ENCODE peak calls at places on chromosomes 11 and 22, in four cellular contexts. One of them, this sample, is unnamed.

GRCh38 chr22:30206964-30207363 is 39.6 kb downstream of the LIF start:
- DNase-seq in Panc1: peak
- DNase-seq in HCT116: peak
- DNase-seq in HepG2: peak
- DNase-seq in this sample: no peak

GRCh38 chr22:36580371-36580770 is 51.4 kb upstream of the EIF3D start:
- DNase-seq in HepG2: no peak
- DNase-seq in HCT116: no peak
- DNase-seq in Panc1: no peak
- DNase-seq in this sample: no peak

GRCh38 chr11:73298233-73298632 is 9.8 kb upstream of the ARHGEF17 start:
- DNase-seq in HepG2: no peak
- DNase-seq in Panc1: no peak
- DNase-seq in HCT116: no peak
- DNase-seq in this sample: no peak

GRCh38 chr11:111714522-111714921 is 51.7 kb downstream of the PPP2R1B start:
- DNase-seq in Panc1: no peak
- DNase-seq in HepG2: no peak
- DNase-seq in HCT116: no peak
- DNase-seq in this sample: no peak

GRCh38 chr22:36860821-36861659 is at the start of gene NCF4:
- DNase-seq in HepG2: no peak
- DNase-seq in HCT116: no peak
- DNase-seq in Panc1: no peak
- DNase-seq in this sample: no peak

GRCh38 chr22:26027341-26027740 is 141.9 kb upstream of the SEZ6L start:
- DNase-seq in Panc1: no peak
- DNase-seq in HepG2: no peak
- DNase-seq in HCT116: no peak
- DNase-seq in this sample: no peak

GRCh38 chr11:35274909-35275807 is 136.2 kb downstream of the CD44 start:
- DNase-seq in HepG2: peak
- DNase-seq in Panc1: no peak
- DNase-seq in HCT116: no peak
- DNase-seq in this sample: no peak

GRCh38 chr11:18720086-18720810 is 5.7 kb downstream of the IGSF22 start:
- DNase-seq in Panc1: no peak
- DNase-seq in HCT116: no peak
- DNase-seq in HepG2: no peak
- DNase-seq in this sample: no peak

GRCh38 chr11:100980156-100980555 is 149.5 kb downstream of the PGR start:
- DNase-seq in HCT116: no peak
- DNase-seq in HepG2: peak
- DNase-seq in Panc1: no peak
- DNase-seq in this sample: no peak

GRCh38 chr22:20760084-20760483 is 13.8 kb upstream of the SERPIND1 start:
- DNase-seq in HepG2: no peak
- DNase-seq in Panc1: no peak
- DNase-seq in HCT116: no peak
- DNase-seq in this sample: no peak

GRCh38 chr11:115518983-115519382 is 14.8 kb upstream of the CADM1 start:
- DNase-seq in Panc1: no peak
- DNase-seq in HCT116: no peak
- DNase-seq in HepG2: peak
- DNase-seq in this sample: no peak

GRCh38 chr11:35964846-35965245 is 21.0 kb downstream of the LDLRAD3 start:
- DNase-seq in HCT116: no peak
- DNase-seq in Panc1: no peak
- DNase-seq in HepG2: no peak
- DNase-seq in this sample: no peak

GRCh38 chr22:48643066-48643731 is 1184.5 kb downstream of the BRD1 start:
- DNase-seq in Panc1: no peak
- DNase-seq in HepG2: no peak
- DNase-seq in HCT116: no peak
- DNase-seq in this sample: no peak

GRCh38 chr11:96112192-96113099 is 188.5 kb upstream of the MTMR2 start:
- DNase-seq in HepG2: no peak
- DNase-seq in Panc1: no peak
- DNase-seq in HCT116: no peak
- DNase-seq in this sample: no peak

GRCh38 chr11:38481391-38481790 is 1883.4 kb upstream of the RAG2 start:
- DNase-seq in Panc1: no peak
- DNase-seq in HCT116: no peak
- DNase-seq in HepG2: no peak
- DNase-seq in this sample: no peak

GRCh38 chr11:119537641-119538253 is 114.8 kb upstream of the THY1 start:
- DNase-seq in Panc1: no peak
- DNase-seq in HepG2: no peak
- DNase-seq in HCT116: no peak
- DNase-seq in this sample: no peak

GRCh38 chr22:37741312-37741795 is 44.5 kb downstream of the TRIOBP start:
- DNase-seq in HepG2: peak
- DNase-seq in Panc1: no peak
- DNase-seq in HCT116: no peak
- DNase-seq in this sample: no peak

GRCh38 chr22:48554893-48555552 is 1272.7 kb downstream of the BRD1 start:
- DNase-seq in Panc1: no peak
- DNase-seq in HCT116: no peak
- DNase-seq in HepG2: no peak
- DNase-seq in this sample: no peak

GRCh38 chr22:39343259-39344045 is 6.3 kb upstream of the SYNGR1 start:
- DNase-seq in HCT116: peak
- DNase-seq in HepG2: peak
- DNase-seq in Panc1: peak
- DNase-seq in this sample: peak

GRCh38 chr11:2097998-2098690 is 41.0 kb downstream of the IGF2 start:
- DNase-seq in HepG2: no peak
- DNase-seq in Panc1: no peak
- DNase-seq in HCT116: no peak
- DNase-seq in this sample: no peak

GRCh38 chr11:72144807-72145565 is 9.5 kb downstream of the FOLR3 start:
- DNase-seq in HCT116: no peak
- DNase-seq in Panc1: no peak
- DNase-seq in HepG2: no peak
- DNase-seq in this sample: no peak

GRCh38 chr11:46357483-46357936 is 10.2 kb downstream of the DGKZ start:
- DNase-seq in HepG2: no peak
- DNase-seq in HCT116: no peak
- DNase-seq in Panc1: no peak
- DNase-seq in this sample: no peak

GRCh38 chr11:2142300-2142759 is 3.1 kb upstream of the IGF2 start:
- DNase-seq in HCT116: no peak
- DNase-seq in HepG2: no peak
- DNase-seq in Panc1: no peak
- DNase-seq in this sample: no peak

GRCh38 chr22:44181033-44181911 is 547 bp downstream of the PARVG start:
- DNase-seq in HCT116: no peak
- DNase-seq in Panc1: no peak
- DNase-seq in HepG2: no peak
- DNase-seq in this sample: no peak

GRCh38 chr22:24975813-24976341 is 23.4 kb downstream of the KIAA1671 start:
- DNase-seq in Panc1: no peak
- DNase-seq in HCT116: no peak
- DNase-seq in HepG2: no peak
- DNase-seq in this sample: no peak

GRCh38 chr11:45518096-45518852 is 147.1 kb downstream of the CHST1 start:
- DNase-seq in HepG2: no peak
- DNase-seq in HCT116: peak
- DNase-seq in Panc1: no peak
- DNase-seq in this sample: peak

GRCh38 chr11:17287058-17287457 is 10.5 kb downstream of the NUCB2 start:
- DNase-seq in Panc1: no peak
- DNase-seq in HCT116: no peak
- DNase-seq in HepG2: no peak
- DNase-seq in this sample: no peak

GRCh38 chr11:63505857-63506528 is at the start of gene LGALS12:
- DNase-seq in Panc1: no peak
- DNase-seq in HCT116: no peak
- DNase-seq in HepG2: no peak
- DNase-seq in this sample: peak

GRCh38 chr11:129041611-129042018 is 98.9 kb upstream of the TP53AIP1 start:
- DNase-seq in Panc1: peak
- DNase-seq in HepG2: no peak
- DNase-seq in HCT116: no peak
- DNase-seq in this sample: no peak

GRCh38 chr11:99814738-99815137 is 794.0 kb downstream of the CNTN5 start:
- DNase-seq in HCT116: no peak
- DNase-seq in Panc1: no peak
- DNase-seq in HepG2: no peak
- DNase-seq in this sample: no peak

GRCh38 chr11:19929655-19930054 is 217.0 kb downstream of the NAV2 start:
- DNase-seq in Panc1: no peak
- DNase-seq in HepG2: no peak
- DNase-seq in HCT116: no peak
- DNase-seq in this sample: no peak

GRCh38 chr11:34921156-34921555 is 4.7 kb downstream of the PDHX start:
- DNase-seq in HepG2: no peak
- DNase-seq in Panc1: no peak
- DNase-seq in HCT116: no peak
- DNase-seq in this sample: no peak

GRCh38 chr11:3969200-3969599 is 113.7 kb downstream of the STIM1 start:
- DNase-seq in Panc1: no peak
- DNase-seq in HCT116: no peak
- DNase-seq in HepG2: no peak
- DNase-seq in this sample: no peak
- TF ChIP-seq TCF7L2 in Panc1: no peak
- TF ChIP-seq TCF7L2 in HCT116: no peak
- TF ChIP-seq TCF7L2 in HepG2: no peak
- TF ChIP-seq TCF7L2 in this sample: no peak

DNA sequence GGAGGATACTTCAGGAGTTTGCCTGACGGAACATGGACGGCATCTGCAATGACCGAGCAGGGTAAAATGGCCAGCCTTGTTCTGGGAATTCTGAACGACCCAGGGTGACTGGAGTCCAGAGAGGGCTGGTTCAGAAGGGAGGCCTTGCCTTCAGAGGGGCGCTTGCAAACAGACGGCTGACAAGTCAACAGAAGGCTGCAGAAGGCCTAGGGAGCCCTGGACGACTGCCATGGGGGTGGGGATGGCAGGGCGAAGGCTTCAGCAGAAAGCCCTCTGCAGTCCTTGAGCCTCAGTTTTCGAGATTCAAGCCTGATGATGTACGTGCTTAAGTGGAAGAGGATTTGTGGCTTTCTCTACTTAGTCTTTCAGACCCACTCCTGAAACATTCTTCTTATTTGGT is 117.2 kb upstream of the TBCEL start:
- DNase-seq in HepG2: no peak
- DNase-seq in HCT116: no peak
- DNase-seq in Panc1: no peak
- DNase-seq in this sample: no peak
- TF ChIP-seq TCF7L2 in HepG2: no peak
- TF ChIP-seq TCF7L2 in HCT116: no peak
- TF ChIP-seq TCF7L2 in Panc1: no peak
- TF ChIP-seq TCF7L2 in this sample: no peak

DNA sequence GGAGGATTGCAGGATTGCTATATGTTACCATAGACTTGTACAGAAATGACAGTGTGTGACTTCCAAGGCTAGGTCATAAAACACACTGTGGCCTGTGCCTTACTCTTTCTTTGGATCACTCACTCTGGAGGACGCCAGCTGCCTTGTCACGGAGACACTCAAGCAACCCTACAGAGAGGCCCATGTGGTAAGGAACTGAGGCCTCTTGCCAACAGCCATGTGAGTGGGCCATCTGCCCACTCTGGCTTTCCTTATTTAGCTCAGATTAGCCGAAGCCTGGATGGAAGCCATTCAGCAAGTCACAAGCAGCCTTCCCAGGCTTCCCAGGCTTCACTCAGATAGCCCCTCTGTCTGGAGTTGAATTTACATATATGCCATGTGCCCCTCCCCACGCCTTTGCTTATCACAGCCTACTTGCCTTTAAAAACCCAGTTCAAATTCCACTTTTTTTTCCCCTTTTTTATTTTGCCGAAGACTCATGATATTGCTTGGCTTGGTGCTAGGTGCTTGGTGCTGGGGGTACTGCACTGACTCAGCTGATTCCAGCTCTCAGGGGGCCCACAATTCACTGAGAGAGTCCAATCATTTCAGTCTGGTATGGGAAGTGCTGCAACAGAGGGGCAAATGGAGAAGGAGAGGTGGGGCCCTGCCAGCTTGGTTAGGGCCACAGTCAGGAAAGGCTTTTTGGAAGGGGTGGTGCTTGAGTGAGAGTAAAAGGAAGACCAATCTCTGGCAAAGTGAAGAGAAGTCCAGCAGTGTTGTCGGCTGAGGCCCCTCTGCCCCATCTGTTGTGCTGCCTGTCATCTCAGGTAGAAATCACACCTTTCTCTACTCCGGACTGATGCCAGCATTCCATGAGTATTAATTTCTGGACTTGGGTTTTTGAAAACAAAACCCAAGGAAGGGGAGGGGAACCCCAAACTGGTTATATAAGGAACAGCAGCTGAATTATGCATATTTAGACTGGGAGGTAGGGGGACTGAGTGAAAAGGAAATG is 14.5 kb upstream of the P4HA3 start:
- DNase-seq in Panc1: no peak
- DNase-seq in HepG2: no peak
- DNase-seq in HCT116: no peak
- DNase-seq in this sample: no peak
- TF ChIP-seq TCF7L2 in Panc1: no peak
- TF ChIP-seq TCF7L2 in HepG2: no peak
- TF ChIP-seq TCF7L2 in HCT116: no peak
- TF ChIP-seq TCF7L2 in this sample: no peak

GRCh38 chr11:105466582-105467228 is 143.2 kb upstream of the GRIA4 start:
- DNase-seq in Panc1: no peak
- DNase-seq in HCT116: peak
- DNase-seq in HepG2: peak
- DNase-seq in this sample: no peak
- TF ChIP-seq TCF7L2 in Panc1: no peak
- TF ChIP-seq TCF7L2 in HCT116: no peak
- TF ChIP-seq TCF7L2 in HepG2: no peak
- TF ChIP-seq TCF7L2 in this sample: no peak

GRCh38 chr11:927871-928270 is 2.2 kb downstream of the AP2A2 start:
- DNase-seq in HCT116: no peak
- DNase-seq in Panc1: no peak
- DNase-seq in HepG2: no peak
- DNase-seq in this sample: no peak
- TF ChIP-seq TCF7L2 in HCT116: no peak
- TF ChIP-seq TCF7L2 in Panc1: no peak
- TF ChIP-seq TCF7L2 in HepG2: no peak
- TF ChIP-seq TCF7L2 in this sample: no peak

GRCh38 chr22:22486132-22486899 is 22.2 kb downstream of the ZNF280B start:
- DNase-seq in Panc1: no peak
- DNase-seq in HepG2: no peak
- DNase-seq in HCT116: no peak
- DNase-seq in this sample: no peak
- TF ChIP-seq TCF7L2 in Panc1: no peak
- TF ChIP-seq TCF7L2 in HepG2: no peak
- TF ChIP-seq TCF7L2 in HCT116: no peak
- TF ChIP-seq TCF7L2 in this sample: no peak

GRCh38 chr11:27293500-27294417 is 69.3 kb downstream of the CCDC34 start:
- DNase-seq in Panc1: no peak
- DNase-seq in HepG2: peak
- DNase-seq in HCT116: no peak
- DNase-seq in this sample: no peak
- TF ChIP-seq TCF7L2 in Panc1: no peak
- TF ChIP-seq TCF7L2 in HepG2: no peak
- TF ChIP-seq TCF7L2 in HCT116: no peak
- TF ChIP-seq TCF7L2 in this sample: no peak

This sample was measured in K562.